ENCODE peak calls at places on chromosome 12, in four cellular contexts. G, F, K and W are unnamed samples.
A peak's percentile ranks its signal among the peaks of the same experiment; 100 is the strongest.

GRCh38 chr12:18677189-18677588 is 60.6 kb downstream of the PLCZ1 start:
- DNase-seq in G (no peak), F (no peak), K (peak; percentile 12), W (no peak)

GRCh38 chr12:108757842-108758241 is 26.5 kb upstream of the CORO1C start:
- DNase-seq in G (no peak), F (no peak), K (no peak), W (no peak)

GRCh38 chr12:15164997-15165659 is 56.1 kb downstream of the RERG start:
- DNase-seq in G (no peak), F (no peak), K (peak; percentile 86), W (no peak)

GRCh38 chr12:113007166-113007565 is 28.8 kb downstream of the OAS2 start:
- DNase-seq in G (no peak), F (no peak), K (peak; percentile 91), W (no peak)

GRCh38 chr12:110543252-110543959 is 39.7 kb downstream of the PPTC7 start:
- DNase-seq in G (no peak), F (peak; percentile 83), K (peak; percentile 93), W (peak; percentile 98)

GRCh38 chr12:114013601-114014345 is 47.6 kb upstream of the RBM19 start:
- DNase-seq in G (no peak), F (no peak), K (peak; percentile 4), W (peak; percentile 3)

GRCh38 chr12:111650912-111651311 is 34.8 kb downstream of the BRAP start:
- DNase-seq in G (no peak), F (no peak), K (no peak), W (no peak)

GRCh38 chr12:21169878-21170472 is 39.0 kb downstream of the SLCO1B1 start:
- DNase-seq in G (no peak), F (no peak), K (peak; percentile 56), W (peak; percentile 10)

GRCh38 chr12:67428431-67428830 is 159.3 kb downstream of the CAND1 start:
- DNase-seq in G (no peak), F (no peak), K (no peak), W (no peak)

GRCh38 chr12:53798575-53798974 is 46.8 kb upstream of the CISTR start:
- DNase-seq in G (no peak), F (no peak), K (no peak), W (no peak)

GRCh38 chr12:7162691-7163114 is 26.8 kb upstream of the PEX5 start:
- DNase-seq in G (no peak), F (peak; percentile 80), K (no peak), W (peak; percentile 36)

GRCh38 chr12:14211829-14212455 is 153.5 kb upstream of the ATF7IP start:
- DNase-seq in G (no peak), F (no peak), K (no peak), W (no peak)

GRCh38 chr12:94089891-94090290 is 58.5 kb upstream of the PLXNC1 start:
- DNase-seq in G (no peak), F (no peak), K (no peak), W (no peak)

GRCh38 chr12:95126076-95126475 is 52.7 kb upstream of the NR2C1 start:
- DNase-seq in G (no peak), F (no peak), K (no peak), W (no peak)

GRCh38 chr12:1629338-1630080 is 478 bp downstream of the WNT5B start:
- DNase-seq in G (no peak), F (no peak), K (no peak), W (no peak)
- H3K4me3 ChIP-seq in G (peak overlapping the region; percentile 41), F (peak overlapping the region; percentile 51), K (peak overlapping the region; percentile 35), W (peak overlapping the region; percentile 26)

DNA sequence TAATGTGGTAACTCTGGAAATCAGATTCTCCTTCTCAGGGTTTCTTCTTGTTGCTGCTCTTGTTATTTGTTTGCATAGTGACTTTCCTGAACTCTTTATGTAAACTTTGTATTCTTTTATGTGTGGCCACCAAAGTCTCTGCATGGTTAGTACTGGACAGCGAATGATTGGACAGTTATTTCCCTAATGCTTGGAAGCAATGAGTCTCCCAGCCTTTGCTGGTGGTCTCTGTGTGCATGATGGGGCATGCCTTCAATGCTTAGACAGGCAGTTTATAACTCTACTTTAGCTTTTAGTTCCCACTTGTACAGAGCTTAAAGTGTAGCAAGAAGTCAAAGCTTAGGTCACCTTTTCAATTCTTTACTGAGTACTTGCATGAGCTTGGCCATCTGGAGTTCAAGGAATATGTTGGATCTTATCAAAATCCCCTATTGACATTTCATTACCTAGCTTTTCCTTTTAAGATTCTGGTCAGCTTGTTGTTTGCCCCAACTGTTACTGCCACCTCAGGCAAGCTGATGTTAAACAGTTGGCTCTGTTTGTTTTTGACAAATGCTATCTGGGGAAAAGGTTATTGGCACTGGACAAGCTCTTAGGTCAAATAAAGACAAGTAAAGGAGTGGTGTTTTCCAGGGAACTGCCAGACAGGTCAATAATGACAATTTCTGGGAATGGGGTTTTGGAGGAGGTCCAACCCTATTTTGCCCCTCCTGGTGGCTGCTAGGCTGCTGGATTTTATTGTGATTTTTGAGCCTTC is 12.3 kb downstream of the CCDC91 start:
- DNase-seq in G (no peak), F (no peak), K (no peak), W (peak; percentile 56)
- TF ChIP-seq CTCF in G (no peak), F (no peak), K (no peak), W (no peak)

GRCh38 chr12:52236386-52237050 is 3.5 kb downstream of the KRT7 start:
- DNase-seq in G (peak; percentile 9), F (no peak), K (no peak), W (no peak)

GRCh38 chr12:52233462-52234141 is 559 bp downstream of the KRT7 start:
- DNase-seq in G (no peak), F (peak; percentile 61), K (no peak), W (no peak)

GRCh38 chr12:52235822-52236291 is 2.8 kb downstream of the KRT7 start:
- DNase-seq in G (peak; percentile 35), F (no peak), K (no peak), W (no peak)

GRCh38 chr12:52234226-52234810 is 1.3 kb downstream of the KRT7 start:
- DNase-seq in G (no peak), F (peak; percentile 58), K (no peak), W (no peak)

GRCh38 chr12:52235001-52235760 is 2.1 kb downstream of the KRT7 start:
- DNase-seq in G (peak; percentile 73), F (peak; percentile 68), K (no peak), W (no peak)
- H3K4me3 ChIP-seq in G (peak overlapping the region; percentile 45), F (peak overlapping the region; percentile 49), K (no peak overlapping the region), W (no peak overlapping the region)

DNA sequence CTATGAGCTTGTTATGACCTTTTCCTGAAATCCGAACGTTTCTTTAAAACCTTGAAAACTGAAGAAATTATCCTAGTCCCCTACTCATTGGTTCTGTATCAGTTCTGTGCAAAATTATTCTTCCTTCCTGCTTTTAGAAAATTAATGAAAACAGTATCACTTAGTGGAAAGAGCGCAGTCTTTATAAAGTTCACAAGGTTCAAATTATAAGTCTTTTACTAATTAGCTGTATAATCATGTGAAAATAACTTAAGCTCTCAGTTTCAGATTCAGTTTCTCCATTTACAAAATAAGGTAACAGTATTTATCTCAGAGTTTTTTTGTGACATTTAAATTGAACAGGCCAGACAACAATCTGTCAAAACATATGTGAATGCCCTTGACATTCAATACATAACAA is 306.1 kb downstream of the ADAMTS20 start:
- DNase-seq in G (no peak), F (no peak), K (no peak), W (no peak)
- TF ChIP-seq CTCF in G (no peak), F (no peak), K (no peak), W (no peak)

GRCh38 chr12:83040339-83040738 is 353.6 kb downstream of the TMTC2 start:
- DNase-seq in G (no peak), F (no peak), K (no peak), W (no peak)
- H3K4me3 ChIP-seq in G (no peak overlapping the region), F (no peak overlapping the region), K (no peak overlapping the region), W (no peak overlapping the region)

GRCh38 chr12:32944195-32944594 is 47.6 kb upstream of the PKP2 start:
- DNase-seq in G (no peak), F (no peak), K (no peak), W (no peak)

GRCh38 chr12:32946504-32947131 is 50.0 kb upstream of the PKP2 start:
- DNase-seq in G (no peak), F (no peak), K (no peak), W (no peak)

GRCh38 chr12:32949815-32950214 is 53.2 kb upstream of the PKP2 start:
- DNase-seq in G (no peak), F (no peak), K (no peak), W (no peak)

GRCh38 chr12:32947203-32947795 is 50.7 kb upstream of the PKP2 start:
- DNase-seq in G (no peak), F (no peak), K (peak; percentile 27), W (peak; percentile 23)
- TF ChIP-seq CTCF in G (no peak), F (no peak), K (no peak), W (peak; percentile 62)

DNA sequence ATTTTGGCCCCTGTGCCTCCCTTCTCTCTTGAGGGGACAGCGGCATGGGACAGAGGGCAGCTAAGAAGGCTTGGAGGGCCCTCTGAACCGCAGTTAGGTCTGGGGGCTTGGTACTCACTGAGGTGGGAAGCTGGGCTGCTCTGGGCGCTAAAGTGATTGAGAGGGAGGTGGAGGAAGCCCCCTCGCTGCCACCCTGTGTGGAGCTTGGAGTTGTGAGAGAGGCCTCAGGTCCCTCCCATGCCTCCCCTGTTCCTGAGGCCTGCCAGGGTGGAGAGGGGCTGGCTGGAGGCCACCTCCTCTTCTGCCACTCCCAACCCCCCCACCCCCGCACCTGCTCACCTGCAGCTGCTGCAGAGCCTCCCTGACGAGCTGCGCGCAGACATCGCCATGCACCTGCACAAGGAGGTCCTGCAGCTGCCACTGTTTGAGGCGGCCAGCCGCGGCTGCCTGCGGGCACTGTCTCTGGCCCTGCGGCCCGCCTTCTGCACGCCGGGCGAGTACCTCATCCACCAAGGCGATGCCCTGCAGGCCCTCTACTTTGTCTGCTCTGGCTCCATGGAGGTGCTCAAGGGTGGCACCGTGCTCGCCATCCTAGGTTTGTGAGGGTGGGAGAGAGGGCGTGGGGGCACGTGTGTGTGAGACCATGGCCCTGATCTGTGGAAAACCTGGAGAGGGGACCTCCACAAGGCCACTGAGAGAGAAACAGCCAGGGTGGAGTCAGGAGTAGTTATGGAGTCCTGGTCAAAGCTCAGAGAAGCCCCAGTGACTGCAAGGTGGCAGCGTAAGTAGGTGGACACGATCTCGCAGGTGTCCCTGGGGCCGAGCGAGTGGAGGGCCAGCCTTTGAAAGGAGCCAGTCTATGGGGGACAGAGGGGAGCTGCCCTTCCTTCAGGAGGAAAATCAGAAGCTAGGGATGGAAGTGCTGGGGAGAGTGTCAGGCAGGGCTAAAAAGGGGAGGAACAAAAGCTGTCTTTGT is 11.2 kb downstream of the KCNH3 start:
- DNase-seq in G (peak; percentile 68), F (peak; percentile 61), K (no peak), W (no peak)
- H3K4me3 ChIP-seq in G (no peak overlapping the region), F (no peak overlapping the region), K (no peak overlapping the region), W (no peak overlapping the region)